ENCODE peak calls at places on chromosomes 4 and X, in seven cellular contexts. Z is NCI-H1105 treated with DMSO at 0.1 percent for 48 hours; B is memory B cell; N is activated CD8-positive, alpha-beta memory T cell treated with anti-CD3 and anti-CD28 coated beads for 48 hours; I is ACHN; Y is GM04504; H is DMS79. W is an unnamed sample.

GRCh38 chr4:168498259-168498658 is 1.4 kb downstream of the PALLD start:
- DNase-seq in N (no peak), B (no peak), H (no peak), Z (no peak), I (no peak), Y (no peak), W (no peak)

GRCh38 chr4:109469915-109470314 is 36.3 kb downstream of the SEC24B start:
- DNase-seq in Z (no peak), Y (no peak), B (no peak), H (no peak), I (no peak), N (no peak), W (no peak)

GRCh38 chr4:84632092-84632491 is 49.2 kb downstream of the CDS1 start:
- DNase-seq in B (no peak), N (no peak), I (no peak), H (no peak), Y (no peak), Z (no peak), W (no peak)

GRCh38 chr4:2537011-2537830 is 774 bp downstream of the FAM193A start:
- DNase-seq in N (peak; percentile 14), H (no peak), I (peak; percentile 34), Y (peak; percentile 8), B (peak; percentile 42), Z (peak; percentile 36), W (no peak)

GRCh38 chr4:108120789-108121188 is 47.9 kb downstream of the LEF1 start:
- DNase-seq in B (no peak), Z (no peak), I (no peak), N (no peak), Y (no peak), H (no peak), W (no peak)

GRCh38 chrX:16826207-16826606 is 39.9 kb downstream of the TXLNG start:
- DNase-seq in H (no peak), Z (peak; percentile 49), B (no peak), Y (peak; percentile 27), I (peak; percentile 38), N (no peak), W (no peak)

GRCh38 chr4:68283095-68283494 is 37.6 kb upstream of the TMPRSS11B start:
- DNase-seq in Z (no peak), B (no peak), H (no peak), Y (no peak), I (no peak), N (no peak), W (no peak)

GRCh38 chrX:19744231-19744630 is 143.2 kb downstream of the SH3KBP1 start:
- DNase-seq in B (no peak), Y (no peak), H (no peak), N (no peak), Z (no peak), I (no peak), W (no peak)

GRCh38 chrX:20668550-20668949 is 401.8 kb upstream of the RPS6KA3 start:
- DNase-seq in Z (no peak), N (no peak), I (no peak), Y (no peak), B (no peak), H (no peak), W (no peak)

GRCh38 chr4:161555689-161556660 is 607.8 kb downstream of the FSTL5 start:
- DNase-seq in B (no peak), Y (no peak), Z (no peak), H (no peak), I (no peak), N (no peak), W (peak; percentile 47)

GRCh38 chr4:32631824-32632223 is 1911.7 kb downstream of the PCDH7 start:
- DNase-seq in H (no peak), Z (no peak), I (no peak), B (no peak), N (no peak), Y (no peak), W (no peak)

GRCh38 chr4:173056708-173057107 is 111.9 kb upstream of the GALNT7 start:
- DNase-seq in Z (peak; percentile 88), I (no peak), B (no peak), N (no peak), H (no peak), Y (no peak), W (no peak)

GRCh38 chrX:2645563-2645962 is 45.5 kb upstream of the CD99 start:
- DNase-seq in H (no peak), Z (no peak), I (no peak), B (no peak), Y (no peak), N (no peak), W (no peak)

GRCh38 chr4:14294611-14295010 is 667.1 kb upstream of the BOD1L1 start:
- DNase-seq in B (no peak), I (no peak), Y (no peak), N (no peak), Z (no peak), H (no peak), W (no peak)